ENCODE peak calls at places on chromosome 11, in six cellular contexts. P is amygdala; L is PC-3; M is pons; K is stimulated activated CD8-positive, alpha-beta memory T cell treated with anti-CD3 and anti-CD28 coated beads, Interleukin-2, amount 100 ng/mL, for 48 hours; Q is non-pigmented ciliary epithelial cell. D is an unnamed sample.

GRCh38 chr11:17923213-17923612 is 89.6 kb downstream of the SERGEF start:
- DNase-seq in M (peak), P (no peak), L (no peak), Q (no peak), K (no peak), D (peak)

GRCh38 chr11:130163346-130164220 is 4.0 kb downstream of the ST14 start:
- DNase-seq in L (peak), Q (no peak), P (no peak), M (peak), K (no peak), D (no peak)

GRCh38 chr11:77636738-77637344 is 753 bp downstream of the CLNS1A start:
- DNase-seq in M (no peak), K (no peak), Q (no peak), L (no peak), P (no peak), D (no peak)

GRCh38 chr11:114586797-114587196 is 8.8 kb downstream of the NXPE4 start:
- DNase-seq in P (no peak), M (no peak), K (no peak), L (peak), Q (no peak), D (no peak)

GRCh38 chr11:76162336-76163288 is 43.7 kb downstream of the WNT11 start:
- DNase-seq in Q (no peak), K (no peak), L (no peak), M (no peak), P (no peak), D (no peak)

GRCh38 chr11:60950933-60951610 is 904 bp downstream of the SLC15A3 start:
- DNase-seq in P (no peak), Q (no peak), M (no peak), L (no peak), K (no peak), D (no peak)

GRCh38 chr11:103862827-103863213 is 173.6 kb upstream of the DDI1 start:
- DNase-seq in K (no peak), P (no peak), M (no peak), Q (no peak), L (no peak), D (no peak)

GRCh38 chr11:77181226-77181625 is 53.2 kb downstream of the MYO7A start:
- DNase-seq in P (no peak), Q (no peak), K (no peak), M (no peak), L (no peak), D (no peak)

GRCh38 chr11:66970808-66971442 is 4.2 kb upstream of the C11orf86 start:
- DNase-seq in L (peak), P (no peak), K (peak), Q (peak), M (no peak), D (no peak)

GRCh38 chr11:93887111-93887510 is 36.7 kb upstream of the VSTM5 start:
- DNase-seq in K (no peak), M (no peak), Q (no peak), L (no peak), P (no peak), D (no peak)

GRCh38 chr11:78595431-78596130 is 20.9 kb upstream of the NARS2 start:
- DNase-seq in Q (no peak), P (no peak), K (no peak), M (no peak), L (no peak), D (no peak)

GRCh38 chr11:77821349-77821851 is 456 bp downstream of the AAMDC start:
- DNase-seq in M (peak), Q (no peak), P (peak), L (peak), K (no peak), D (peak)

GRCh38 chr11:34356918-34357645 is 728 bp downstream of the ABTB2 start:
- DNase-seq in L (peak), M (no peak), P (peak), K (peak), Q (no peak), D (no peak)

GRCh38 chr11:18010977-18011586 is 1.8 kb downstream of the SERGEF start:
- DNase-seq in K (no peak), Q (no peak), M (no peak), P (no peak), L (no peak), D (peak)

GRCh38 chr11:13062115-13062514 is 53.0 kb downstream of the RASSF10 start:
- DNase-seq in M (no peak), Q (no peak), P (no peak), K (no peak), L (no peak), D (no peak)

GRCh38 chr11:6523253-6523652 is 26.2 kb downstream of the DNHD1 start:
- DNase-seq in K (no peak), P (no peak), Q (peak), L (peak), M (no peak), D (no peak)

GRCh38 chr11:67689178-67689577 is 14.8 kb upstream of the ALDH3B2 start:
- DNase-seq in P (no peak), L (no peak), M (no peak), Q (no peak), K (no peak), D (no peak)

GRCh38 chr11:122804796-122805195 is 33.5 kb upstream of the CRTAM start:
- DNase-seq in Q (no peak), L (peak), P (no peak), K (no peak), M (no peak), D (no peak)

GRCh38 chr11:117613521-117613920 is 183.5 kb downstream of the DSCAML1 start:
- DNase-seq in L (no peak), K (no peak), M (no peak), Q (no peak), P (no peak), D (no peak)

GRCh38 chr11:3002871-3003270 is 10.7 kb upstream of the NAP1L4 start:
- DNase-seq in Q (no peak), K (no peak), P (no peak), M (no peak), L (no peak), D (no peak)

GRCh38 chr11:108559904-108560303 is 33.7 kb downstream of the EXPH5 start:
- DNase-seq in Q (peak), K (no peak), M (no peak), L (no peak), P (no peak), D (no peak)

GRCh38 chr11:134700101-134700640 is 288.1 kb upstream of the B3GAT1 start:
- DNase-seq in P (no peak), M (no peak), L (no peak), Q (no peak), K (no peak), D (no peak)

GRCh38 chr11:43969543-43969942 is 27.1 kb downstream of the C11orf96 start:
- DNase-seq in P (no peak), L (no peak), K (no peak), M (peak), Q (no peak), D (no peak)

GRCh38 chr11:11027271-11027670 is 169.4 kb upstream of the ZBED5 start:
- DNase-seq in Q (peak), M (peak), P (no peak), L (peak), K (no peak), D (no peak)

D was measured in G401.